ENCODE peak calls at places on chromosomes 5 and 9, in four cellular contexts. One of them, this sample, is unnamed.
A peak's percentile ranks its signal among the peaks of the same experiment; 100 is the strongest.

GRCh38 chr5:159174511-159175168 is 34.7 kb downstream of the RNF145 start:
- DNase-seq in omental fat pad: no peak
- DNase-seq in fibroblast of lung: peak; percentile 63
- DNase-seq in RWPE1: no peak
- DNase-seq in this sample: no peak

GRCh38 chr5:83428126-83428525 is 43.4 kb upstream of the VCAN start:
- DNase-seq in omental fat pad: no peak
- DNase-seq in fibroblast of lung: peak; percentile 25
- DNase-seq in RWPE1: no peak
- DNase-seq in this sample: no peak

GRCh38 chr5:177454397-177455035 is 7.9 kb downstream of the PRR7 start:
- DNase-seq in omental fat pad: peak; percentile 88
- DNase-seq in fibroblast of lung: peak; percentile 72
- DNase-seq in RWPE1: peak; percentile 100
- DNase-seq in this sample: peak; percentile 84

GRCh38 chr9:120366646-120367019 is 213.3 kb downstream of the CDK5RAP2 start:
- DNase-seq in omental fat pad: no peak
- DNase-seq in fibroblast of lung: peak; percentile 96
- DNase-seq in RWPE1: peak; percentile 84
- DNase-seq in this sample: peak; percentile 88

GRCh38 chr9:72657023-72657422 is 135.6 kb downstream of the TMC1 start:
- DNase-seq in omental fat pad: no peak
- DNase-seq in fibroblast of lung: no peak
- DNase-seq in RWPE1: no peak
- DNase-seq in this sample: no peak

GRCh38 chr9:36147441-36148175 is 11.1 kb downstream of the GLIPR2 start:
- DNase-seq in omental fat pad: no peak
- DNase-seq in fibroblast of lung: no peak
- DNase-seq in RWPE1: no peak
- DNase-seq in this sample: no peak

GRCh38 chr9:79034583-79034982 is 537.2 kb upstream of the TLE4 start:
- DNase-seq in omental fat pad: no peak
- DNase-seq in fibroblast of lung: no peak
- DNase-seq in RWPE1: no peak
- DNase-seq in this sample: no peak

GRCh38 chr9:136625101-136626065 is 37.3 kb upstream of the EGFL7 start:
- DNase-seq in omental fat pad: no peak
- DNase-seq in fibroblast of lung: peak; percentile 47
- DNase-seq in RWPE1: peak; percentile 88
- DNase-seq in this sample: peak; percentile 51

GRCh38 chr9:126001581-126002225 is 254.5 kb downstream of the PBX3 start:
- DNase-seq in omental fat pad: no peak
- DNase-seq in fibroblast of lung: no peak
- DNase-seq in RWPE1: no peak
- DNase-seq in this sample: no peak

GRCh38 chr5:72543365-72543764 is 36.2 kb upstream of the ZNF366 start:
- DNase-seq in omental fat pad: no peak
- DNase-seq in fibroblast of lung: peak; percentile 91
- DNase-seq in RWPE1: no peak
- DNase-seq in this sample: peak; percentile 84

DNA sequence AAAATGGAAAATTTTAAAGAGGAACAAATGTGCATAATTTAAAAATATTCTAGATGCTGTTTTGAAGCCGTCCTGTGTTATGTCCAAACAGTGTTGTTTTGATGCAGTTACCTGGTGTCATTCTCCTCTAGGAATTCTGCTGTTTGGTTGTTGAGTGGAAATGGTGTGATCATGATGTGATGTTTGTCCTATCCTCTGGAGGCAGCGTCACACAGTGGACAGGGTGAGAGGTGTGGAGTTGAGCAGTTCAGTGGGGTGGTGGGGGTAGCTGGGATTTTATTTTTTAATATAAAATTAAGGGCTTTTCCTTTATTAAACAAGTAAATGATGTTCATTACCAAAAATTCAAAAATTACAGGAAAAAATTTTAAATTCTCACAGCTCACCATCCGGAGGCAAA is 31.2 kb downstream of the PRDM6 start:
- DNase-seq in omental fat pad: no peak
- DNase-seq in fibroblast of lung: no peak
- DNase-seq in RWPE1: peak; percentile 44
- DNase-seq in this sample: no peak
- TF ChIP-seq CTCF in omental fat pad: no peak
- TF ChIP-seq CTCF in fibroblast of lung: no peak
- TF ChIP-seq CTCF in RWPE1: peak; percentile 53
- TF ChIP-seq CTCF in this sample: peak; percentile 25

DNA sequence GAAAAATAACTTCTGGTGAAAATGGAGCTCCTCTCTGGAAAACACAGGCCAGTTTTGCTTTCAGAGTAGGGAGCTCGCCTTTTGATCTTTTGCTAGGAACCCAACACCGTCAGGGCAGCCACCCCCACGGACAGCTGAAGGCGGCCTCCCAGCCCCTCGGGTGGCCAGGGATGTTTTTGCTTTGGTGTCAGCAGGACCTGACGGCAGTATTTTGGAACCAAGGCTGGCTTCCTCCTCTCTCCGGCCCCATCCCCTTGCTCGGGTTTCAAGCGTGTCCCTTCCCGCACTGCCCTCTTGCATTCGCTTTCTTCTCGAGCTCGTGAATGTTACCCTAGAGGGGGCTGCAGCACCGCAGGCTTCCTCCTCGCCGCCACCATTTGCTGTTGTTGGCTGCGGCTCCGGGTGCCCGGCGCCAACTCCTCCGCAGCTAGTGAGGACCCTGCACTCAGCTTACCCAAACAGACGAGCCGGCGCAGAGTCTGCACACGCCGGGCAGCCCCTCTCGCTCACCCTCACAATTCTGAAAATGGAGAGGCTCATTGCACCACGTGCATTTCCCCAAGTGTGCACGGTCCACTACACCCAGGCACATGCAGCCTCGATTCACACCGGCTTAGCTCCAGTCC is 35.5 kb upstream of the ADAMTSL1 start:
- DNase-seq in omental fat pad: no peak
- DNase-seq in fibroblast of lung: peak; percentile 56
- DNase-seq in RWPE1: no peak
- DNase-seq in this sample: peak; percentile 41
- TF ChIP-seq CTCF in omental fat pad: no peak
- TF ChIP-seq CTCF in fibroblast of lung: peak; percentile 31
- TF ChIP-seq CTCF in RWPE1: no peak
- TF ChIP-seq CTCF in this sample: peak; percentile 28

DNA sequence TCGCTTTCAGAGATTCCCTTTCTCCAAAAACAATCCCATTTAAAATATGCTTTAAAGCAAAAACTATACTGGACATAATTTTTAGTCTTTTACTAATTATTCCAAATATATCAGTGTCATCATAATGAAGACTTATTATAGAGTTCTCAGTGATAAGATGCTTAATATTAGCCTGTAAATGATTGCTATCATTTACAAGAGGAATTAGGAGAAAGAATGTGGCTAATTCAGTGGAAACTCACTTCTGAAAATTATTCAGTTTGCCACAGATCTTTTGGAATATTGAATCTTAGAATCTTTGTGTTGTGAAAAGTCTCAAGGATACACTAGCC is 24.7 kb upstream of the GLRX start:
- DNase-seq in omental fat pad: no peak
- DNase-seq in fibroblast of lung: no peak
- DNase-seq in RWPE1: no peak
- DNase-seq in this sample: no peak
- TF ChIP-seq CTCF in omental fat pad: no peak
- TF ChIP-seq CTCF in fibroblast of lung: no peak
- TF ChIP-seq CTCF in RWPE1: peak; percentile 61
- TF ChIP-seq CTCF in this sample: no peak

GRCh38 chr5:25412116-25412661 is 767.4 kb upstream of the CDH10 start:
- DNase-seq in omental fat pad: no peak
- DNase-seq in fibroblast of lung: no peak
- DNase-seq in RWPE1: no peak
- DNase-seq in this sample: no peak
- TF ChIP-seq CTCF in omental fat pad: no peak
- TF ChIP-seq CTCF in fibroblast of lung: no peak
- TF ChIP-seq CTCF in RWPE1: no peak
- TF ChIP-seq CTCF in this sample: no peak

GRCh38 chr9:76218868-76219462 is 175.3 kb downstream of the RFK start:
- DNase-seq in omental fat pad: no peak
- DNase-seq in fibroblast of lung: peak; percentile 58
- DNase-seq in RWPE1: no peak
- DNase-seq in this sample: peak; percentile 8

GRCh38 chr9:76221423-76221822 is 172.8 kb downstream of the RFK start:
- DNase-seq in omental fat pad: no peak
- DNase-seq in fibroblast of lung: no peak
- DNase-seq in RWPE1: no peak
- DNase-seq in this sample: no peak

GRCh38 chr9:76218151-76218867 is 175.9 kb downstream of the RFK start:
- DNase-seq in omental fat pad: no peak
- DNase-seq in fibroblast of lung: peak; percentile 82
- DNase-seq in RWPE1: no peak
- DNase-seq in this sample: no peak

GRCh38 chr9:76216161-76216649 is 178.0 kb downstream of the RFK start:
- DNase-seq in omental fat pad: no peak
- DNase-seq in fibroblast of lung: peak; percentile 98
- DNase-seq in RWPE1: peak; percentile 65
- DNase-seq in this sample: peak; percentile 96

DNA sequence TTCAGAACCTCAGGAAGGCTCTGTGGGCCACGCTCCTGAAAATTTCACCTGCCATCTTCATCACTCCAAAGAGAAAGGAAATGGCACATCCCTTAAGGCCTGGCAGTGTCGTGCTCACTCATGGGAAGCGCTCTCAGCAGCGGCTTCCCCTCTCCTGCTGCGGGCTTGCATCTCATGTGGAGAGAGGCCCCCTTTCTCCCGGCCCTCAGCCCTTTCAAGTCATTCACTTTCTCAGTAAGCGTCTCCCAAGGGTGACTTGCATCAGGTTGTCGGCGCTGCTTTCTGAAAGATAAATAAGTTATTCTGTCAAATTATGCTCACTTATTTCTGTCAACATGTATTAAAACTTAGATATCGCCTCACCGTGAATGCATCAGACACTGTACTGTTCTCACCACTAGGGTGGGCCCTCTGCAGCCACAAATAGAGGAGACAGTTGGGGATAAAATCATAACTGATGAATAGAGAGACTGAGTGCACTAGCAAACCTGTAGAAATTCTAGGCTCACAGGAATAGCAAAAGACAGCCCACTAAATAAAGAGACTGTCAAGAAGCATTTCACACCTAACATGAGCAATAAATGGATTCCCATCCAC is 174.6 kb downstream of the RFK start:
- DNase-seq in omental fat pad: no peak
- DNase-seq in fibroblast of lung: no peak
- DNase-seq in RWPE1: no peak
- DNase-seq in this sample: peak; percentile 22
- TF ChIP-seq CTCF in omental fat pad: no peak
- TF ChIP-seq CTCF in fibroblast of lung: peak; percentile 16
- TF ChIP-seq CTCF in RWPE1: no peak
- TF ChIP-seq CTCF in this sample: peak; percentile 45

GRCh38 chr5:149141224-149141956 is at the start of gene ABLIM3:
- DNase-seq in omental fat pad: peak; percentile 35
- DNase-seq in fibroblast of lung: no peak
- DNase-seq in RWPE1: peak; percentile 89
- DNase-seq in this sample: peak; percentile 65
- TF ChIP-seq CTCF in omental fat pad: peak; percentile 75
- TF ChIP-seq CTCF in fibroblast of lung: peak; percentile 76
- TF ChIP-seq CTCF in RWPE1: peak; percentile 99
- TF ChIP-seq CTCF in this sample: no peak

GRCh38 chr9:134656334-134657034 is 14.9 kb downstream of the COL5A1 start:
- DNase-seq in omental fat pad: no peak
- DNase-seq in fibroblast of lung: no peak
- DNase-seq in RWPE1: peak; percentile 65
- DNase-seq in this sample: peak; percentile 33
- TF ChIP-seq CTCF in omental fat pad: no peak
- TF ChIP-seq CTCF in fibroblast of lung: no peak
- TF ChIP-seq CTCF in RWPE1: no peak
- TF ChIP-seq CTCF in this sample: peak; percentile 13

DNA sequence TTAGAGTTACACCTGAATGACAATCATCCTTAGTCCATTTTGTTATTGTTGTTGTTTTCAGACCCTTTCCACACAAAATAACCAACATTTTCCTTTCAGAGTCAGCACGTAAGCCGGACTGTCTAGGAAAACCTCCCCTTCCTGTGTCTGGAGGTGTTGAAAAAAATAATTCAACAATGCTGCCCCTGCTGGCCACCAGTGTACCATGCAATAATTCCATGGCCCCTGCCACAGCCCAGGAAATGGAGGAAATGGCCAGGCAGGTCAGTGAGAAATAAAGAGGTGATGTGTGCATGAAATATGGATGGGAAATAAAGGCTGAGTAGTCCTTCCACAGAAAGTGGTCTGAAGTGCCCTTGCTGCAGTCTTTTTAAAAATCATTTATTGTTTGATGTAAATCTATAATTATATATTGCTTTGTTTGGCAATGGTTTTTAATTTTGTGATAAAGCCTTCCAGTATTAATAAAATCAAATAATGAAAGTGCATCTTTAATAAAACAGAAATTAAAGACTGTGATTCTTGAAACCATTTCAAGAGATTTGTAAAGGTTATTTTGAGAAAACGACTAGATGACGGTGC is 152.8 kb upstream of the PAPPA start:
- DNase-seq in omental fat pad: no peak
- DNase-seq in fibroblast of lung: no peak
- DNase-seq in RWPE1: no peak
- DNase-seq in this sample: no peak
- TF ChIP-seq CTCF in omental fat pad: no peak
- TF ChIP-seq CTCF in fibroblast of lung: peak; percentile 30
- TF ChIP-seq CTCF in RWPE1: peak; percentile 60
- TF ChIP-seq CTCF in this sample: peak; percentile 50

GRCh38 chr9:112925058-112925641 is 34.5 kb upstream of the SLC46A2 start:
- DNase-seq in omental fat pad: no peak
- DNase-seq in fibroblast of lung: peak; percentile 13
- DNase-seq in RWPE1: peak; percentile 69
- DNase-seq in this sample: peak; percentile 63
- TF ChIP-seq CTCF in omental fat pad: no peak
- TF ChIP-seq CTCF in fibroblast of lung: peak; percentile 30
- TF ChIP-seq CTCF in RWPE1: peak; percentile 70
- TF ChIP-seq CTCF in this sample: peak; percentile 47

This sample was measured in fibroblast of mammary gland.